ENCODE peak calls at places on chromosomes 1 and 21, in five cellular contexts. One of them, this sample, is unnamed.

GRCh38 chr1:65431111-65431705 is 10.7 kb downstream of the LEPR start:
- DNase-seq in posterior cingulate gyrus: no peak
- DNase-seq in activated naive CD4-positive, alpha-beta T cell treated with Interleukin-2 at 50 U/mL for 16 hours: no peak
- DNase-seq in activated CD4-positive, alpha-beta T cell treated with anti-CD3 and anti-CD28 coated beads, Interleukin-2, amount 10 ng/mL, durations not matched to agents 7 days and 5 days: peak; percentile 31
- DNase-seq in neural crest cell: no peak
- DNase-seq in this sample: peak; percentile 49

GRCh38 chr1:18618546-18619466 is 11.8 kb upstream of the PAX7 start:
- DNase-seq in posterior cingulate gyrus: no peak
- DNase-seq in neural crest cell: no peak
- DNase-seq in activated naive CD4-positive, alpha-beta T cell treated with Interleukin-2 at 50 U/mL for 16 hours: no peak
- DNase-seq in activated CD4-positive, alpha-beta T cell treated with anti-CD3 and anti-CD28 coated beads, Interleukin-2, amount 10 ng/mL, durations not matched to agents 7 days and 5 days: no peak
- DNase-seq in this sample: peak; percentile 82

GRCh38 chr1:105678334-105678733 is 1378.1 kb upstream of the PRMT6 start:
- DNase-seq in neural crest cell: no peak
- DNase-seq in activated naive CD4-positive, alpha-beta T cell treated with Interleukin-2 at 50 U/mL for 16 hours: no peak
- DNase-seq in activated CD4-positive, alpha-beta T cell treated with anti-CD3 and anti-CD28 coated beads, Interleukin-2, amount 10 ng/mL, durations not matched to agents 7 days and 5 days: no peak
- DNase-seq in posterior cingulate gyrus: no peak
- DNase-seq in this sample: no peak

GRCh38 chr1:203349757-203350522 is 982 bp downstream of the FMOD start:
- DNase-seq in activated naive CD4-positive, alpha-beta T cell treated with Interleukin-2 at 50 U/mL for 16 hours: no peak
- DNase-seq in neural crest cell: no peak
- DNase-seq in activated CD4-positive, alpha-beta T cell treated with anti-CD3 and anti-CD28 coated beads, Interleukin-2, amount 10 ng/mL, durations not matched to agents 7 days and 5 days: no peak
- DNase-seq in posterior cingulate gyrus: peak; percentile 71
- DNase-seq in this sample: no peak

GRCh38 chr1:222877854-222878253 is 63.0 kb downstream of the DISP1 start:
- DNase-seq in activated CD4-positive, alpha-beta T cell treated with anti-CD3 and anti-CD28 coated beads, Interleukin-2, amount 10 ng/mL, durations not matched to agents 7 days and 5 days: no peak
- DNase-seq in neural crest cell: no peak
- DNase-seq in activated naive CD4-positive, alpha-beta T cell treated with Interleukin-2 at 50 U/mL for 16 hours: no peak
- DNase-seq in posterior cingulate gyrus: no peak
- DNase-seq in this sample: peak; percentile 72

GRCh38 chr1:3740752-3741151 is 11.5 kb upstream of the CCDC27 start:
- DNase-seq in neural crest cell: no peak
- DNase-seq in activated CD4-positive, alpha-beta T cell treated with anti-CD3 and anti-CD28 coated beads, Interleukin-2, amount 10 ng/mL, durations not matched to agents 7 days and 5 days: no peak
- DNase-seq in activated naive CD4-positive, alpha-beta T cell treated with Interleukin-2 at 50 U/mL for 16 hours: no peak
- DNase-seq in posterior cingulate gyrus: peak; percentile 37
- DNase-seq in this sample: no peak

GRCh38 chr1:183761871-183762270 is 43.0 kb upstream of the RGL1 start:
- DNase-seq in posterior cingulate gyrus: no peak
- DNase-seq in activated naive CD4-positive, alpha-beta T cell treated with Interleukin-2 at 50 U/mL for 16 hours: no peak
- DNase-seq in neural crest cell: no peak
- DNase-seq in activated CD4-positive, alpha-beta T cell treated with anti-CD3 and anti-CD28 coated beads, Interleukin-2, amount 10 ng/mL, durations not matched to agents 7 days and 5 days: no peak
- DNase-seq in this sample: peak; percentile 69

GRCh38 chr1:55285849-55286248 is 70.7 kb upstream of the USP24 start:
- DNase-seq in neural crest cell: no peak
- DNase-seq in activated CD4-positive, alpha-beta T cell treated with anti-CD3 and anti-CD28 coated beads, Interleukin-2, amount 10 ng/mL, durations not matched to agents 7 days and 5 days: no peak
- DNase-seq in activated naive CD4-positive, alpha-beta T cell treated with Interleukin-2 at 50 U/mL for 16 hours: no peak
- DNase-seq in posterior cingulate gyrus: no peak
- DNase-seq in this sample: no peak

GRCh38 chr1:56190975-56191768 is 388.2 kb downstream of the PLPP3 start:
- DNase-seq in activated naive CD4-positive, alpha-beta T cell treated with Interleukin-2 at 50 U/mL for 16 hours: no peak
- DNase-seq in posterior cingulate gyrus: no peak
- DNase-seq in neural crest cell: no peak
- DNase-seq in activated CD4-positive, alpha-beta T cell treated with anti-CD3 and anti-CD28 coated beads, Interleukin-2, amount 10 ng/mL, durations not matched to agents 7 days and 5 days: no peak
- DNase-seq in this sample: peak; percentile 70

GRCh38 chr21:9739240-9739639 is 782.1 kb upstream of the TPTE start:
- DNase-seq in neural crest cell: no peak
- DNase-seq in activated naive CD4-positive, alpha-beta T cell treated with Interleukin-2 at 50 U/mL for 16 hours: no peak
- DNase-seq in activated CD4-positive, alpha-beta T cell treated with anti-CD3 and anti-CD28 coated beads, Interleukin-2, amount 10 ng/mL, durations not matched to agents 7 days and 5 days: no peak
- DNase-seq in posterior cingulate gyrus: no peak
- DNase-seq in this sample: no peak

GRCh38 chr21:45294509-45295291 is 7.0 kb upstream of the POFUT2 start:
- DNase-seq in activated CD4-positive, alpha-beta T cell treated with anti-CD3 and anti-CD28 coated beads, Interleukin-2, amount 10 ng/mL, durations not matched to agents 7 days and 5 days: no peak
- DNase-seq in neural crest cell: no peak
- DNase-seq in activated naive CD4-positive, alpha-beta T cell treated with Interleukin-2 at 50 U/mL for 16 hours: no peak
- DNase-seq in posterior cingulate gyrus: peak; percentile 56
- DNase-seq in this sample: no peak

GRCh38 chr21:29149771-29150425 is 19.5 kb downstream of the MAP3K7CL start:
- DNase-seq in activated naive CD4-positive, alpha-beta T cell treated with Interleukin-2 at 50 U/mL for 16 hours: no peak
- DNase-seq in posterior cingulate gyrus: no peak
- DNase-seq in activated CD4-positive, alpha-beta T cell treated with anti-CD3 and anti-CD28 coated beads, Interleukin-2, amount 10 ng/mL, durations not matched to agents 7 days and 5 days: no peak
- DNase-seq in neural crest cell: no peak
- DNase-seq in this sample: peak; percentile 45

GRCh38 chr1:166908942-166909341 is 32.9 kb upstream of the TADA1 start:
- DNase-seq in activated naive CD4-positive, alpha-beta T cell treated with Interleukin-2 at 50 U/mL for 16 hours: no peak
- DNase-seq in posterior cingulate gyrus: no peak
- DNase-seq in neural crest cell: no peak
- DNase-seq in activated CD4-positive, alpha-beta T cell treated with anti-CD3 and anti-CD28 coated beads, Interleukin-2, amount 10 ng/mL, durations not matched to agents 7 days and 5 days: no peak
- DNase-seq in this sample: peak; percentile 45

GRCh38 chr1:60547821-60548220 is 474.3 kb upstream of the C1orf87 start:
- DNase-seq in neural crest cell: no peak
- DNase-seq in activated CD4-positive, alpha-beta T cell treated with anti-CD3 and anti-CD28 coated beads, Interleukin-2, amount 10 ng/mL, durations not matched to agents 7 days and 5 days: no peak
- DNase-seq in activated naive CD4-positive, alpha-beta T cell treated with Interleukin-2 at 50 U/mL for 16 hours: no peak
- DNase-seq in posterior cingulate gyrus: no peak
- DNase-seq in this sample: no peak

GRCh38 chr1:175183586-175183985 is 9.0 kb downstream of the KIAA0040 start:
- DNase-seq in activated naive CD4-positive, alpha-beta T cell treated with Interleukin-2 at 50 U/mL for 16 hours: no peak
- DNase-seq in posterior cingulate gyrus: no peak
- DNase-seq in activated CD4-positive, alpha-beta T cell treated with anti-CD3 and anti-CD28 coated beads, Interleukin-2, amount 10 ng/mL, durations not matched to agents 7 days and 5 days: no peak
- DNase-seq in neural crest cell: no peak
- DNase-seq in this sample: no peak

GRCh38 chr21:37227071-37228002 is 39.8 kb downstream of the VPS26C start:
- DNase-seq in posterior cingulate gyrus: no peak
- DNase-seq in neural crest cell: no peak
- DNase-seq in activated CD4-positive, alpha-beta T cell treated with anti-CD3 and anti-CD28 coated beads, Interleukin-2, amount 10 ng/mL, durations not matched to agents 7 days and 5 days: no peak
- DNase-seq in activated naive CD4-positive, alpha-beta T cell treated with Interleukin-2 at 50 U/mL for 16 hours: no peak
- DNase-seq in this sample: no peak

GRCh38 chr21:35860181-35860869 is 200.0 kb downstream of the SETD4 start:
- DNase-seq in activated naive CD4-positive, alpha-beta T cell treated with Interleukin-2 at 50 U/mL for 16 hours: no peak
- DNase-seq in neural crest cell: no peak
- DNase-seq in activated CD4-positive, alpha-beta T cell treated with anti-CD3 and anti-CD28 coated beads, Interleukin-2, amount 10 ng/mL, durations not matched to agents 7 days and 5 days: no peak
- DNase-seq in posterior cingulate gyrus: no peak
- DNase-seq in this sample: no peak

GRCh38 chr1:218996362-218996761 is 177.3 kb upstream of the LYPLAL1 start:
- DNase-seq in neural crest cell: no peak
- DNase-seq in activated CD4-positive, alpha-beta T cell treated with anti-CD3 and anti-CD28 coated beads, Interleukin-2, amount 10 ng/mL, durations not matched to agents 7 days and 5 days: no peak
- DNase-seq in activated naive CD4-positive, alpha-beta T cell treated with Interleukin-2 at 50 U/mL for 16 hours: no peak
- DNase-seq in posterior cingulate gyrus: no peak
- DNase-seq in this sample: peak; percentile 5

GRCh38 chr1:6280761-6281451 is 20.0 kb upstream of the GPR153 start:
- DNase-seq in posterior cingulate gyrus: no peak
- DNase-seq in neural crest cell: peak; percentile 62
- DNase-seq in activated naive CD4-positive, alpha-beta T cell treated with Interleukin-2 at 50 U/mL for 16 hours: no peak
- DNase-seq in activated CD4-positive, alpha-beta T cell treated with anti-CD3 and anti-CD28 coated beads, Interleukin-2, amount 10 ng/mL, durations not matched to agents 7 days and 5 days: no peak
- DNase-seq in this sample: peak; percentile 63

GRCh38 chr1:11934295-11935039 is at the start of gene PLOD1:
- DNase-seq in activated naive CD4-positive, alpha-beta T cell treated with Interleukin-2 at 50 U/mL for 16 hours: peak; percentile 87
- DNase-seq in neural crest cell: peak; percentile 64
- DNase-seq in posterior cingulate gyrus: peak; percentile 91
- DNase-seq in activated CD4-positive, alpha-beta T cell treated with anti-CD3 and anti-CD28 coated beads, Interleukin-2, amount 10 ng/mL, durations not matched to agents 7 days and 5 days: peak; percentile 88
- DNase-seq in this sample: peak; percentile 92

GRCh38 chr1:205924436-205924742 is 18.9 kb downstream of the SLC26A9 start:
- DNase-seq in activated naive CD4-positive, alpha-beta T cell treated with Interleukin-2 at 50 U/mL for 16 hours: no peak
- DNase-seq in activated CD4-positive, alpha-beta T cell treated with anti-CD3 and anti-CD28 coated beads, Interleukin-2, amount 10 ng/mL, durations not matched to agents 7 days and 5 days: no peak
- DNase-seq in neural crest cell: no peak
- DNase-seq in posterior cingulate gyrus: no peak
- DNase-seq in this sample: no peak

GRCh38 chr1:11918779-11919519 is 7.3 kb downstream of the KIAA2013 start:
- DNase-seq in activated naive CD4-positive, alpha-beta T cell treated with Interleukin-2 at 50 U/mL for 16 hours: no peak
- DNase-seq in activated CD4-positive, alpha-beta T cell treated with anti-CD3 and anti-CD28 coated beads, Interleukin-2, amount 10 ng/mL, durations not matched to agents 7 days and 5 days: no peak
- DNase-seq in neural crest cell: no peak
- DNase-seq in posterior cingulate gyrus: peak; percentile 92
- DNase-seq in this sample: peak; percentile 84

GRCh38 chr1:228166170-228166936 is 749 bp downstream of the IBA57 start:
- DNase-seq in posterior cingulate gyrus: peak; percentile 84
- DNase-seq in neural crest cell: peak; percentile 43
- DNase-seq in activated CD4-positive, alpha-beta T cell treated with anti-CD3 and anti-CD28 coated beads, Interleukin-2, amount 10 ng/mL, durations not matched to agents 7 days and 5 days: peak; percentile 63
- DNase-seq in activated naive CD4-positive, alpha-beta T cell treated with Interleukin-2 at 50 U/mL for 16 hours: peak; percentile 54
- DNase-seq in this sample: peak; percentile 75

GRCh38 chr1:4276238-4276637 is 376.2 kb upstream of the C1orf174 start:
- DNase-seq in posterior cingulate gyrus: no peak
- DNase-seq in activated CD4-positive, alpha-beta T cell treated with anti-CD3 and anti-CD28 coated beads, Interleukin-2, amount 10 ng/mL, durations not matched to agents 7 days and 5 days: no peak
- DNase-seq in neural crest cell: no peak
- DNase-seq in activated naive CD4-positive, alpha-beta T cell treated with Interleukin-2 at 50 U/mL for 16 hours: no peak
- DNase-seq in this sample: no peak

GRCh38 chr1:180912801-180913616 is at the start of gene KIAA1614:
- DNase-seq in posterior cingulate gyrus: peak; percentile 76
- DNase-seq in activated CD4-positive, alpha-beta T cell treated with anti-CD3 and anti-CD28 coated beads, Interleukin-2, amount 10 ng/mL, durations not matched to agents 7 days and 5 days: no peak
- DNase-seq in activated naive CD4-positive, alpha-beta T cell treated with Interleukin-2 at 50 U/mL for 16 hours: no peak
- DNase-seq in neural crest cell: no peak
- DNase-seq in this sample: peak; percentile 59

GRCh38 chr1:101043776-101044175 is 18.2 kb upstream of the DPH5 start:
- DNase-seq in activated CD4-positive, alpha-beta T cell treated with anti-CD3 and anti-CD28 coated beads, Interleukin-2, amount 10 ng/mL, durations not matched to agents 7 days and 5 days: no peak
- DNase-seq in posterior cingulate gyrus: no peak
- DNase-seq in activated naive CD4-positive, alpha-beta T cell treated with Interleukin-2 at 50 U/mL for 16 hours: no peak
- DNase-seq in neural crest cell: no peak
- DNase-seq in this sample: no peak

GRCh38 chr1:220901906-220902305 is 22.7 kb downstream of the HLX start:
- DNase-seq in neural crest cell: no peak
- DNase-seq in activated naive CD4-positive, alpha-beta T cell treated with Interleukin-2 at 50 U/mL for 16 hours: no peak
- DNase-seq in activated CD4-positive, alpha-beta T cell treated with anti-CD3 and anti-CD28 coated beads, Interleukin-2, amount 10 ng/mL, durations not matched to agents 7 days and 5 days: no peak
- DNase-seq in posterior cingulate gyrus: no peak
- DNase-seq in this sample: no peak

GRCh38 chr1:66383602-66384001 is 150.4 kb upstream of the SGIP1 start:
- DNase-seq in posterior cingulate gyrus: no peak
- DNase-seq in activated naive CD4-positive, alpha-beta T cell treated with Interleukin-2 at 50 U/mL for 16 hours: no peak
- DNase-seq in neural crest cell: no peak
- DNase-seq in activated CD4-positive, alpha-beta T cell treated with anti-CD3 and anti-CD28 coated beads, Interleukin-2, amount 10 ng/mL, durations not matched to agents 7 days and 5 days: no peak
- DNase-seq in this sample: no peak

GRCh38 chr21:33395866-33396265 is 7.3 kb upstream of the IFNGR2 start:
- DNase-seq in activated naive CD4-positive, alpha-beta T cell treated with Interleukin-2 at 50 U/mL for 16 hours: no peak
- DNase-seq in activated CD4-positive, alpha-beta T cell treated with anti-CD3 and anti-CD28 coated beads, Interleukin-2, amount 10 ng/mL, durations not matched to agents 7 days and 5 days: no peak
- DNase-seq in neural crest cell: no peak
- DNase-seq in posterior cingulate gyrus: no peak
- DNase-seq in this sample: peak; percentile 71

GRCh38 chr1:57249511-57249910 is 174.3 kb downstream of the DAB1 start:
- DNase-seq in posterior cingulate gyrus: no peak
- DNase-seq in activated naive CD4-positive, alpha-beta T cell treated with Interleukin-2 at 50 U/mL for 16 hours: no peak
- DNase-seq in activated CD4-positive, alpha-beta T cell treated with anti-CD3 and anti-CD28 coated beads, Interleukin-2, amount 10 ng/mL, durations not matched to agents 7 days and 5 days: no peak
- DNase-seq in neural crest cell: no peak
- DNase-seq in this sample: no peak

GRCh38 chr1:155326659-155327058 is 6.0 kb downstream of the RUSC1 start:
- DNase-seq in activated naive CD4-positive, alpha-beta T cell treated with Interleukin-2 at 50 U/mL for 16 hours: no peak
- DNase-seq in posterior cingulate gyrus: no peak
- DNase-seq in neural crest cell: no peak
- DNase-seq in activated CD4-positive, alpha-beta T cell treated with anti-CD3 and anti-CD28 coated beads, Interleukin-2, amount 10 ng/mL, durations not matched to agents 7 days and 5 days: no peak
- DNase-seq in this sample: no peak

GRCh38 chr1:4075436-4076225 is 175.6 kb upstream of the C1orf174 start:
- DNase-seq in activated CD4-positive, alpha-beta T cell treated with anti-CD3 and anti-CD28 coated beads, Interleukin-2, amount 10 ng/mL, durations not matched to agents 7 days and 5 days: no peak
- DNase-seq in neural crest cell: no peak
- DNase-seq in posterior cingulate gyrus: peak; percentile 50
- DNase-seq in activated naive CD4-positive, alpha-beta T cell treated with Interleukin-2 at 50 U/mL for 16 hours: no peak
- DNase-seq in this sample: no peak

GRCh38 chr1:79264975-79265818 is 258.7 kb upstream of the ADGRL4 start:
- DNase-seq in activated naive CD4-positive, alpha-beta T cell treated with Interleukin-2 at 50 U/mL for 16 hours: no peak
- DNase-seq in activated CD4-positive, alpha-beta T cell treated with anti-CD3 and anti-CD28 coated beads, Interleukin-2, amount 10 ng/mL, durations not matched to agents 7 days and 5 days: no peak
- DNase-seq in posterior cingulate gyrus: no peak
- DNase-seq in neural crest cell: no peak
- DNase-seq in this sample: no peak

GRCh38 chr21:25467891-25468290 is 139.4 kb downstream of the MRPL39 start:
- DNase-seq in neural crest cell: no peak
- DNase-seq in activated naive CD4-positive, alpha-beta T cell treated with Interleukin-2 at 50 U/mL for 16 hours: no peak
- DNase-seq in activated CD4-positive, alpha-beta T cell treated with anti-CD3 and anti-CD28 coated beads, Interleukin-2, amount 10 ng/mL, durations not matched to agents 7 days and 5 days: no peak
- DNase-seq in posterior cingulate gyrus: no peak
- DNase-seq in this sample: no peak

GRCh38 chr1:150234647-150235435 is 1.1 kb downstream of the ANP32E start:
- DNase-seq in activated naive CD4-positive, alpha-beta T cell treated with Interleukin-2 at 50 U/mL for 16 hours: peak; percentile 91
- DNase-seq in posterior cingulate gyrus: peak; percentile 92
- DNase-seq in activated CD4-positive, alpha-beta T cell treated with anti-CD3 and anti-CD28 coated beads, Interleukin-2, amount 10 ng/mL, durations not matched to agents 7 days and 5 days: peak; percentile 91
- DNase-seq in neural crest cell: peak; percentile 50
- DNase-seq in this sample: peak; percentile 83

This sample was measured in RPMI7951.